ENCODE peak calls at places on chromosomes 2 and 18, in four cellular contexts. I is CD8-positive, alpha-beta memory T cell; Y is right cardiac atrium; H is GM12878. C is an unnamed sample. For H3K27me3, the result is how much of the 10 kb centered on the place peaks cover.

GRCh38 chr2:29063646-29064372 is 10.5 kb downstream of the PCARE start:
- DNase-seq in I (no peak), Y (no peak), H (no peak), C (no peak)

GRCh38 chr18:79947054-79947755 is 4.2 kb downstream of the SLC66A2 start:
- DNase-seq in I (no peak), Y (no peak), H (no peak), C (no peak)

GRCh38 chr18:79944126-79944731 is 7.2 kb downstream of the SLC66A2 start:
- DNase-seq in I (no peak), Y (no peak), H (no peak), C (peak)

GRCh38 chr18:39260565-39260964 is 1695.0 kb upstream of the CELF4 start:
- DNase-seq in I (no peak), Y (no peak), H (no peak), C (no peak)

GRCh38 chr2:37201208-37201607 is 4.9 kb downstream of the CEBPZOS start:
- DNase-seq in I (no peak), Y (no peak), H (no peak), C (no peak)

GRCh38 chr2:10079931-10080535 is at the start of gene CYS1:
- DNase-seq in I (peak), Y (peak), H (no peak), C (peak)

GRCh38 chr2:212730994-212731393 is 192.4 kb upstream of the ERBB4 start:
- DNase-seq in I (no peak), Y (no peak), H (peak), C (no peak)

GRCh38 chr2:233120459-233120858 is 60.3 kb downstream of the INPP5D start:
- DNase-seq in I (no peak), Y (no peak), H (no peak), C (no peak)

GRCh38 chr2:96823203-96823602 is 7.1 kb downstream of the CNNM3 start:
- DNase-seq in I (no peak), Y (peak), H (no peak), C (no peak)

GRCh38 chr2:213232649-213233437 is 51.4 kb upstream of the SPAG16 start:
- DNase-seq in I (peak), Y (no peak), H (peak), C (no peak)

GRCh38 chr2:23596316-23596885 is 211.4 kb downstream of the KLHL29 start:
- DNase-seq in I (no peak), Y (no peak), H (no peak), C (no peak)

GRCh38 chr2:201858781-201859180 is 52.4 kb downstream of the CDK15 start:
- DNase-seq in I (no peak), Y (no peak), H (no peak), C (no peak)

GRCh38 chr2:188439986-188440385 is 148.3 kb downstream of the GULP1 start:
- DNase-seq in I (no peak), Y (no peak), H (no peak), C (no peak)

GRCh38 chr2:105557021-105557420 is 158.2 kb upstream of the FHL2 start:
- DNase-seq in I (no peak), Y (peak), H (no peak), C (no peak)
- H3K27me3 ChIP-seq in I (under half), Y (under half), H (under half), C (under half)

GRCh38 chr18:8516391-8517250 is 92.6 kb upstream of the RAB12 start:
- DNase-seq in I (no peak), Y (no peak), H (no peak), C (no peak)

GRCh38 chr18:8519102-8519501 is 90.1 kb upstream of the RAB12 start:
- DNase-seq in I (no peak), Y (no peak), H (no peak), C (no peak)

GRCh38 chr18:8522756-8523155 is 86.5 kb upstream of the RAB12 start:
- DNase-seq in I (no peak), Y (no peak), H (no peak), C (no peak)

GRCh38 chr18:8517276-8517675 is 92.0 kb upstream of the RAB12 start:
- DNase-seq in I (no peak), Y (no peak), H (no peak), C (no peak)

GRCh38 chr18:8520266-8520665 is 89.0 kb upstream of the RAB12 start:
- DNase-seq in I (no peak), Y (no peak), H (no peak), C (no peak)
- H3K27me3 ChIP-seq in I (under half), Y (under half), H (under half), C (under half)

GRCh38 chr2:15652316-15653276 is 60.9 kb downstream of the DDX1 start:
- DNase-seq in I (no peak), Y (no peak), H (no peak), C (no peak)
- H3K27me3 ChIP-seq in I (under half), Y (under half), H (under half), C (under half)

GRCh38 chr2:118843492-118844132 is 3.8 kb downstream of the EN1 start:
- DNase-seq in I (no peak), Y (no peak), H (no peak), C (no peak)

GRCh38 chr2:118842687-118843491 is 4.6 kb downstream of the EN1 start:
- DNase-seq in I (no peak), Y (no peak), H (no peak), C (no peak)

GRCh38 chr2:118838741-118839455 is 8.6 kb downstream of the EN1 start:
- DNase-seq in I (no peak), Y (no peak), H (no peak), C (no peak)

GRCh38 chr2:118841828-118842461 is 5.5 kb downstream of the EN1 start:
- DNase-seq in I (no peak), Y (no peak), H (no peak), C (no peak)

DNA sequence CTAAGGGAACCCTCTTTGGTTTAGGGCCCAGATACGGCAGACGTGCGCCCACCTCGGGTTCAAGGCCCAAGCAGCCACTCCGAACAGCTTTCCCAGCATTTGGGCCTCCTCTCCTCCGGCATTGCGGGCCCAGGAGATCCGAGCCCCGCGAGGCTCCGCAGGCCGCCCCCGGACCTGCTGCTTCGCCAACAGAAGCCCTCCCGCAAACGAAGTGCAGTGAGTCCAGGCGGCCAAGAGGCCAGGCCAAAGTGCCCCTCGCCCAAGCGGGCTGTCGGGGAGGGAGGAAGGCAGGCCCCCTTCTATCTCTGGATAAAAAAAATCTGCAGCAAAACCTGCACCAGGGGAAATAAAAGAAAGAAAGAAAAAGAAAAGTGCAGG is 6.0 kb downstream of the EN1 start:
- DNase-seq in I (no peak), Y (no peak), H (no peak), C (no peak)
- H3K27me3 ChIP-seq in I (half or more), Y (under half), H (under half), C (under half)